ENCODE peak calls at places on chromosome 7, in five cellular contexts. M is foreskin melanocyte; K is iris pigment epithelial cell; E is prostate gland; P is activated CD4-positive, alpha-beta T cell treated with anti-CD3 and anti-CD28 coated beads for 24 hours. D is an unnamed sample.

GRCh38 chr7:107870427-107871000 is 20.5 kb upstream of the DLD start:
- DNase-seq in M (no peak), K (no peak), E (no peak), P (no peak), D (no peak)

GRCh38 chr7:19405546-19405945 is 260.3 kb upstream of the FERD3L start:
- DNase-seq in M (no peak), K (peak), E (no peak), P (no peak), D (no peak)

GRCh38 chr7:80954181-80954580 is 35.3 kb upstream of the SEMA3C start:
- DNase-seq in M (no peak), K (no peak), E (no peak), P (no peak), D (no peak)

GRCh38 chr7:113562242-113562641 is 356.6 kb downstream of the PPP1R3A start:
- DNase-seq in M (no peak), K (no peak), E (no peak), P (no peak), D (no peak)

GRCh38 chr7:50229964-50230363 is 74.6 kb upstream of the IKZF1 start:
- DNase-seq in M (no peak), K (no peak), E (no peak), P (no peak), D (peak)

GRCh38 chr7:150804802-150805201 is 4.2 kb downstream of the TMEM176A start:
- DNase-seq in M (no peak), K (no peak), E (no peak), P (no peak), D (no peak)

GRCh38 chr7:49791089-49791741 is 17.8 kb downstream of the VWC2 start:
- DNase-seq in M (no peak), K (no peak), E (no peak), P (no peak), D (peak)

GRCh38 chr7:129906700-129907099 is 46.1 kb downstream of the UBE2H start:
- DNase-seq in M (no peak), K (peak), E (no peak), P (no peak), D (no peak)

GRCh38 chr7:100118388-100119074 is 627 bp downstream of the TAF6 start:
- DNase-seq in M (no peak), K (no peak), E (no peak), P (no peak), D (no peak)

GRCh38 chr7:18552943-18553584 is 57.5 kb downstream of the HDAC9 start:
- DNase-seq in M (no peak), K (no peak), E (peak), P (no peak), D (no peak)

GRCh38 chr7:109552017-109552416 is 982.3 kb downstream of the DNAJB9 start:
- DNase-seq in M (no peak), K (no peak), E (no peak), P (no peak), D (no peak)

GRCh38 chr7:48004023-48004422 is 24.6 kb upstream of the HUS1 start:
- DNase-seq in M (no peak), K (no peak), E (no peak), P (no peak), D (no peak)

D was measured in iPS DF 6.9.